ENCODE peak calls at places on chromosome 20, in ten cellular contexts. One of them, this sample, is unnamed.

GRCh38 chr20:61437280-61438206 is 185.5 kb downstream of the CDH4 start:
- DNase-seq in DMS153: no peak
- DNase-seq in CD4-positive, alpha-beta memory T cell: no peak
- DNase-seq in tibial nerve: no peak
- DNase-seq in left lung: no peak
- DNase-seq in Kasumi-1: no peak
- DNase-seq in KBM-7: no peak
- DNase-seq in lung microvascular endothelial cell: no peak
- DNase-seq in heart left ventricle: no peak
- DNase-seq in activated T-helper 1 cell treated with anti-CD3 and anti-CD28 coated beads, Interleukin-12 subunit alpha, Interleukin-12 subunit beta, Interleukin-2, Interleukin-4 antibody, amounts not matched to agents 30 ng/mL and 10 ng/mL and 1 ng/mL, durations not matched to agents 14 hours and 24 hours and 36 hours: no peak
- DNase-seq in this sample: no peak

GRCh38 chr20:53349730-53350129 is 243.9 kb downstream of the ZNF217 start:
- DNase-seq in DMS153: no peak
- DNase-seq in CD4-positive, alpha-beta memory T cell: no peak
- DNase-seq in tibial nerve: no peak
- DNase-seq in left lung: no peak
- DNase-seq in Kasumi-1: no peak
- DNase-seq in KBM-7: no peak
- DNase-seq in lung microvascular endothelial cell: no peak
- DNase-seq in heart left ventricle: no peak
- DNase-seq in activated T-helper 1 cell treated with anti-CD3 and anti-CD28 coated beads, Interleukin-12 subunit alpha, Interleukin-12 subunit beta, Interleukin-2, Interleukin-4 antibody, amounts not matched to agents 30 ng/mL and 10 ng/mL and 1 ng/mL, durations not matched to agents 14 hours and 24 hours and 36 hours: no peak
- DNase-seq in this sample: no peak

GRCh38 chr20:39067526-39068216 is 105.5 kb downstream of the DHX35 start:
- DNase-seq in DMS153: no peak
- DNase-seq in CD4-positive, alpha-beta memory T cell: no peak
- DNase-seq in tibial nerve: no peak
- DNase-seq in left lung: no peak
- DNase-seq in Kasumi-1: no peak
- DNase-seq in KBM-7: no peak
- DNase-seq in lung microvascular endothelial cell: no peak
- DNase-seq in heart left ventricle: no peak
- DNase-seq in activated T-helper 1 cell treated with anti-CD3 and anti-CD28 coated beads, Interleukin-12 subunit alpha, Interleukin-12 subunit beta, Interleukin-2, Interleukin-4 antibody, amounts not matched to agents 30 ng/mL and 10 ng/mL and 1 ng/mL, durations not matched to agents 14 hours and 24 hours and 36 hours: no peak
- DNase-seq in this sample: no peak

GRCh38 chr20:63132715-63133471 is 83.0 kb downstream of the YTHDF1 start:
- DNase-seq in DMS153: no peak
- DNase-seq in CD4-positive, alpha-beta memory T cell: no peak
- DNase-seq in tibial nerve: no peak
- DNase-seq in left lung: no peak
- DNase-seq in Kasumi-1: no peak
- DNase-seq in KBM-7: no peak
- DNase-seq in lung microvascular endothelial cell: no peak
- DNase-seq in heart left ventricle: no peak
- DNase-seq in activated T-helper 1 cell treated with anti-CD3 and anti-CD28 coated beads, Interleukin-12 subunit alpha, Interleukin-12 subunit beta, Interleukin-2, Interleukin-4 antibody, amounts not matched to agents 30 ng/mL and 10 ng/mL and 1 ng/mL, durations not matched to agents 14 hours and 24 hours and 36 hours: no peak
- DNase-seq in this sample: peak

GRCh38 chr20:48879609-48880008 is 41.9 kb upstream of the ARFGEF2 start:
- DNase-seq in DMS153: no peak
- DNase-seq in CD4-positive, alpha-beta memory T cell: no peak
- DNase-seq in tibial nerve: no peak
- DNase-seq in left lung: no peak
- DNase-seq in Kasumi-1: no peak
- DNase-seq in KBM-7: no peak
- DNase-seq in lung microvascular endothelial cell: peak
- DNase-seq in heart left ventricle: no peak
- DNase-seq in activated T-helper 1 cell treated with anti-CD3 and anti-CD28 coated beads, Interleukin-12 subunit alpha, Interleukin-12 subunit beta, Interleukin-2, Interleukin-4 antibody, amounts not matched to agents 30 ng/mL and 10 ng/mL and 1 ng/mL, durations not matched to agents 14 hours and 24 hours and 36 hours: no peak
- DNase-seq in this sample: no peak

GRCh38 chr20:24612799-24613775 is 143.7 kb downstream of the SYNDIG1 start:
- DNase-seq in DMS153: no peak
- DNase-seq in CD4-positive, alpha-beta memory T cell: no peak
- DNase-seq in tibial nerve: no peak
- DNase-seq in left lung: no peak
- DNase-seq in Kasumi-1: no peak
- DNase-seq in KBM-7: no peak
- DNase-seq in lung microvascular endothelial cell: no peak
- DNase-seq in heart left ventricle: no peak
- DNase-seq in activated T-helper 1 cell treated with anti-CD3 and anti-CD28 coated beads, Interleukin-12 subunit alpha, Interleukin-12 subunit beta, Interleukin-2, Interleukin-4 antibody, amounts not matched to agents 30 ng/mL and 10 ng/mL and 1 ng/mL, durations not matched to agents 14 hours and 24 hours and 36 hours: no peak
- DNase-seq in this sample: no peak

GRCh38 chr20:14553774-14554524 is 216.5 kb upstream of the FLRT3 start:
- DNase-seq in DMS153: no peak
- DNase-seq in CD4-positive, alpha-beta memory T cell: no peak
- DNase-seq in tibial nerve: no peak
- DNase-seq in left lung: no peak
- DNase-seq in Kasumi-1: no peak
- DNase-seq in KBM-7: no peak
- DNase-seq in lung microvascular endothelial cell: no peak
- DNase-seq in heart left ventricle: no peak
- DNase-seq in activated T-helper 1 cell treated with anti-CD3 and anti-CD28 coated beads, Interleukin-12 subunit alpha, Interleukin-12 subunit beta, Interleukin-2, Interleukin-4 antibody, amounts not matched to agents 30 ng/mL and 10 ng/mL and 1 ng/mL, durations not matched to agents 14 hours and 24 hours and 36 hours: no peak
- DNase-seq in this sample: no peak

GRCh38 chr20:23125625-23126191 is 39.6 kb upstream of the CD93 start:
- DNase-seq in DMS153: no peak
- DNase-seq in CD4-positive, alpha-beta memory T cell: no peak
- DNase-seq in tibial nerve: no peak
- DNase-seq in left lung: peak
- DNase-seq in Kasumi-1: peak
- DNase-seq in KBM-7: peak
- DNase-seq in lung microvascular endothelial cell: no peak
- DNase-seq in heart left ventricle: peak
- DNase-seq in activated T-helper 1 cell treated with anti-CD3 and anti-CD28 coated beads, Interleukin-12 subunit alpha, Interleukin-12 subunit beta, Interleukin-2, Interleukin-4 antibody, amounts not matched to agents 30 ng/mL and 10 ng/mL and 1 ng/mL, durations not matched to agents 14 hours and 24 hours and 36 hours: no peak
- DNase-seq in this sample: no peak

GRCh38 chr20:46985671-46986070 is 91.0 kb downstream of the EYA2 start:
- DNase-seq in DMS153: no peak
- DNase-seq in CD4-positive, alpha-beta memory T cell: no peak
- DNase-seq in tibial nerve: no peak
- DNase-seq in left lung: no peak
- DNase-seq in Kasumi-1: no peak
- DNase-seq in KBM-7: no peak
- DNase-seq in lung microvascular endothelial cell: no peak
- DNase-seq in heart left ventricle: no peak
- DNase-seq in activated T-helper 1 cell treated with anti-CD3 and anti-CD28 coated beads, Interleukin-12 subunit alpha, Interleukin-12 subunit beta, Interleukin-2, Interleukin-4 antibody, amounts not matched to agents 30 ng/mL and 10 ng/mL and 1 ng/mL, durations not matched to agents 14 hours and 24 hours and 36 hours: no peak
- DNase-seq in this sample: no peak

GRCh38 chr20:5657190-5657872 is 92.9 kb upstream of the SHLD1 start:
- DNase-seq in DMS153: no peak
- DNase-seq in CD4-positive, alpha-beta memory T cell: no peak
- DNase-seq in tibial nerve: no peak
- DNase-seq in left lung: no peak
- DNase-seq in Kasumi-1: no peak
- DNase-seq in KBM-7: peak
- DNase-seq in lung microvascular endothelial cell: peak
- DNase-seq in heart left ventricle: peak
- DNase-seq in activated T-helper 1 cell treated with anti-CD3 and anti-CD28 coated beads, Interleukin-12 subunit alpha, Interleukin-12 subunit beta, Interleukin-2, Interleukin-4 antibody, amounts not matched to agents 30 ng/mL and 10 ng/mL and 1 ng/mL, durations not matched to agents 14 hours and 24 hours and 36 hours: no peak
- DNase-seq in this sample: no peak

GRCh38 chr20:37995856-37996625 is 37.2 kb downstream of the TTI1 start:
- DNase-seq in DMS153: no peak
- DNase-seq in CD4-positive, alpha-beta memory T cell: no peak
- DNase-seq in tibial nerve: no peak
- DNase-seq in left lung: no peak
- DNase-seq in Kasumi-1: no peak
- DNase-seq in KBM-7: no peak
- DNase-seq in lung microvascular endothelial cell: no peak
- DNase-seq in heart left ventricle: no peak
- DNase-seq in activated T-helper 1 cell treated with anti-CD3 and anti-CD28 coated beads, Interleukin-12 subunit alpha, Interleukin-12 subunit beta, Interleukin-2, Interleukin-4 antibody, amounts not matched to agents 30 ng/mL and 10 ng/mL and 1 ng/mL, durations not matched to agents 14 hours and 24 hours and 36 hours: no peak
- DNase-seq in this sample: no peak

GRCh38 chr20:58084966-58085365 is 143.5 kb downstream of the ANKRD60 start:
- DNase-seq in DMS153: no peak
- DNase-seq in CD4-positive, alpha-beta memory T cell: no peak
- DNase-seq in tibial nerve: no peak
- DNase-seq in left lung: no peak
- DNase-seq in Kasumi-1: no peak
- DNase-seq in KBM-7: no peak
- DNase-seq in lung microvascular endothelial cell: no peak
- DNase-seq in heart left ventricle: no peak
- DNase-seq in activated T-helper 1 cell treated with anti-CD3 and anti-CD28 coated beads, Interleukin-12 subunit alpha, Interleukin-12 subunit beta, Interleukin-2, Interleukin-4 antibody, amounts not matched to agents 30 ng/mL and 10 ng/mL and 1 ng/mL, durations not matched to agents 14 hours and 24 hours and 36 hours: no peak
- DNase-seq in this sample: no peak

GRCh38 chr20:24579475-24579874 is 110.0 kb downstream of the SYNDIG1 start:
- DNase-seq in DMS153: no peak
- DNase-seq in CD4-positive, alpha-beta memory T cell: no peak
- DNase-seq in tibial nerve: no peak
- DNase-seq in left lung: no peak
- DNase-seq in Kasumi-1: no peak
- DNase-seq in KBM-7: no peak
- DNase-seq in lung microvascular endothelial cell: no peak
- DNase-seq in heart left ventricle: no peak
- DNase-seq in activated T-helper 1 cell treated with anti-CD3 and anti-CD28 coated beads, Interleukin-12 subunit alpha, Interleukin-12 subunit beta, Interleukin-2, Interleukin-4 antibody, amounts not matched to agents 30 ng/mL and 10 ng/mL and 1 ng/mL, durations not matched to agents 14 hours and 24 hours and 36 hours: no peak
- DNase-seq in this sample: no peak

GRCh38 chr20:20820104-20820503 is 107.7 kb upstream of the RALGAPA2 start:
- DNase-seq in DMS153: no peak
- DNase-seq in CD4-positive, alpha-beta memory T cell: no peak
- DNase-seq in tibial nerve: no peak
- DNase-seq in left lung: no peak
- DNase-seq in Kasumi-1: no peak
- DNase-seq in KBM-7: peak
- DNase-seq in lung microvascular endothelial cell: peak
- DNase-seq in heart left ventricle: no peak
- DNase-seq in activated T-helper 1 cell treated with anti-CD3 and anti-CD28 coated beads, Interleukin-12 subunit alpha, Interleukin-12 subunit beta, Interleukin-2, Interleukin-4 antibody, amounts not matched to agents 30 ng/mL and 10 ng/mL and 1 ng/mL, durations not matched to agents 14 hours and 24 hours and 36 hours: no peak
- DNase-seq in this sample: no peak

GRCh38 chr20:36666181-36666740 is 20.3 kb upstream of the SLA2 start:
- DNase-seq in DMS153: no peak
- DNase-seq in CD4-positive, alpha-beta memory T cell: no peak
- DNase-seq in tibial nerve: no peak
- DNase-seq in left lung: no peak
- DNase-seq in Kasumi-1: peak
- DNase-seq in KBM-7: no peak
- DNase-seq in lung microvascular endothelial cell: peak
- DNase-seq in heart left ventricle: no peak
- DNase-seq in activated T-helper 1 cell treated with anti-CD3 and anti-CD28 coated beads, Interleukin-12 subunit alpha, Interleukin-12 subunit beta, Interleukin-2, Interleukin-4 antibody, amounts not matched to agents 30 ng/mL and 10 ng/mL and 1 ng/mL, durations not matched to agents 14 hours and 24 hours and 36 hours: no peak
- DNase-seq in this sample: no peak

GRCh38 chr20:35947489-35947888 is 6.8 kb downstream of the SCAND1 start:
- DNase-seq in DMS153: no peak
- DNase-seq in CD4-positive, alpha-beta memory T cell: no peak
- DNase-seq in tibial nerve: no peak
- DNase-seq in left lung: no peak
- DNase-seq in Kasumi-1: peak
- DNase-seq in KBM-7: peak
- DNase-seq in lung microvascular endothelial cell: peak
- DNase-seq in heart left ventricle: no peak
- DNase-seq in activated T-helper 1 cell treated with anti-CD3 and anti-CD28 coated beads, Interleukin-12 subunit alpha, Interleukin-12 subunit beta, Interleukin-2, Interleukin-4 antibody, amounts not matched to agents 30 ng/mL and 10 ng/mL and 1 ng/mL, durations not matched to agents 14 hours and 24 hours and 36 hours: no peak
- DNase-seq in this sample: peak

GRCh38 chr20:62956387-62957135 is 4.1 kb downstream of the SLC17A9 start:
- DNase-seq in DMS153: no peak
- DNase-seq in CD4-positive, alpha-beta memory T cell: no peak
- DNase-seq in tibial nerve: no peak
- DNase-seq in left lung: peak
- DNase-seq in Kasumi-1: no peak
- DNase-seq in KBM-7: no peak
- DNase-seq in lung microvascular endothelial cell: no peak
- DNase-seq in heart left ventricle: no peak
- DNase-seq in activated T-helper 1 cell treated with anti-CD3 and anti-CD28 coated beads, Interleukin-12 subunit alpha, Interleukin-12 subunit beta, Interleukin-2, Interleukin-4 antibody, amounts not matched to agents 30 ng/mL and 10 ng/mL and 1 ng/mL, durations not matched to agents 14 hours and 24 hours and 36 hours: no peak
- DNase-seq in this sample: no peak

GRCh38 chr20:444862-445426 is 17.4 kb downstream of the TBC1D20 start:
- DNase-seq in DMS153: no peak
- DNase-seq in CD4-positive, alpha-beta memory T cell: no peak
- DNase-seq in tibial nerve: no peak
- DNase-seq in left lung: no peak
- DNase-seq in Kasumi-1: no peak
- DNase-seq in KBM-7: no peak
- DNase-seq in lung microvascular endothelial cell: peak
- DNase-seq in heart left ventricle: no peak
- DNase-seq in activated T-helper 1 cell treated with anti-CD3 and anti-CD28 coated beads, Interleukin-12 subunit alpha, Interleukin-12 subunit beta, Interleukin-2, Interleukin-4 antibody, amounts not matched to agents 30 ng/mL and 10 ng/mL and 1 ng/mL, durations not matched to agents 14 hours and 24 hours and 36 hours: no peak
- DNase-seq in this sample: no peak

GRCh38 chr20:17735206-17735804 is 35.5 kb downstream of the BANF2 start:
- DNase-seq in DMS153: no peak
- DNase-seq in CD4-positive, alpha-beta memory T cell: no peak
- DNase-seq in tibial nerve: no peak
- DNase-seq in left lung: no peak
- DNase-seq in Kasumi-1: no peak
- DNase-seq in KBM-7: no peak
- DNase-seq in lung microvascular endothelial cell: peak
- DNase-seq in heart left ventricle: no peak
- DNase-seq in activated T-helper 1 cell treated with anti-CD3 and anti-CD28 coated beads, Interleukin-12 subunit alpha, Interleukin-12 subunit beta, Interleukin-2, Interleukin-4 antibody, amounts not matched to agents 30 ng/mL and 10 ng/mL and 1 ng/mL, durations not matched to agents 14 hours and 24 hours and 36 hours: no peak
- DNase-seq in this sample: no peak

GRCh38 chr20:50379049-50379990 is 130.9 kb upstream of the PTPN1 start:
- DNase-seq in DMS153: peak
- DNase-seq in CD4-positive, alpha-beta memory T cell: no peak
- DNase-seq in tibial nerve: peak
- DNase-seq in left lung: peak
- DNase-seq in Kasumi-1: peak
- DNase-seq in KBM-7: peak
- DNase-seq in lung microvascular endothelial cell: peak
- DNase-seq in heart left ventricle: peak
- DNase-seq in activated T-helper 1 cell treated with anti-CD3 and anti-CD28 coated beads, Interleukin-12 subunit alpha, Interleukin-12 subunit beta, Interleukin-2, Interleukin-4 antibody, amounts not matched to agents 30 ng/mL and 10 ng/mL and 1 ng/mL, durations not matched to agents 14 hours and 24 hours and 36 hours: no peak
- DNase-seq in this sample: no peak

GRCh38 chr20:8361008-8361652 is 229.1 kb downstream of the PLCB1 start:
- DNase-seq in DMS153: no peak
- DNase-seq in CD4-positive, alpha-beta memory T cell: no peak
- DNase-seq in tibial nerve: no peak
- DNase-seq in left lung: no peak
- DNase-seq in Kasumi-1: no peak
- DNase-seq in KBM-7: no peak
- DNase-seq in lung microvascular endothelial cell: peak
- DNase-seq in heart left ventricle: no peak
- DNase-seq in activated T-helper 1 cell treated with anti-CD3 and anti-CD28 coated beads, Interleukin-12 subunit alpha, Interleukin-12 subunit beta, Interleukin-2, Interleukin-4 antibody, amounts not matched to agents 30 ng/mL and 10 ng/mL and 1 ng/mL, durations not matched to agents 14 hours and 24 hours and 36 hours: no peak
- DNase-seq in this sample: no peak

GRCh38 chr20:56328861-56329260 is 29.9 kb upstream of the FAM210B start:
- DNase-seq in DMS153: no peak
- DNase-seq in CD4-positive, alpha-beta memory T cell: no peak
- DNase-seq in tibial nerve: no peak
- DNase-seq in left lung: no peak
- DNase-seq in Kasumi-1: peak
- DNase-seq in KBM-7: peak
- DNase-seq in lung microvascular endothelial cell: peak
- DNase-seq in heart left ventricle: no peak
- DNase-seq in activated T-helper 1 cell treated with anti-CD3 and anti-CD28 coated beads, Interleukin-12 subunit alpha, Interleukin-12 subunit beta, Interleukin-2, Interleukin-4 antibody, amounts not matched to agents 30 ng/mL and 10 ng/mL and 1 ng/mL, durations not matched to agents 14 hours and 24 hours and 36 hours: no peak
- DNase-seq in this sample: no peak

GRCh38 chr20:51434556-51435256 is 107.8 kb downstream of the NFATC2 start:
- DNase-seq in DMS153: no peak
- DNase-seq in CD4-positive, alpha-beta memory T cell: no peak
- DNase-seq in tibial nerve: no peak
- DNase-seq in left lung: no peak
- DNase-seq in Kasumi-1: no peak
- DNase-seq in KBM-7: no peak
- DNase-seq in lung microvascular endothelial cell: peak
- DNase-seq in heart left ventricle: no peak
- DNase-seq in activated T-helper 1 cell treated with anti-CD3 and anti-CD28 coated beads, Interleukin-12 subunit alpha, Interleukin-12 subunit beta, Interleukin-2, Interleukin-4 antibody, amounts not matched to agents 30 ng/mL and 10 ng/mL and 1 ng/mL, durations not matched to agents 14 hours and 24 hours and 36 hours: no peak
- DNase-seq in this sample: no peak

GRCh38 chr20:34578040-34578439 is 19.5 kb downstream of the MAP1LC3A start:
- DNase-seq in DMS153: no peak
- DNase-seq in CD4-positive, alpha-beta memory T cell: no peak
- DNase-seq in tibial nerve: no peak
- DNase-seq in left lung: no peak
- DNase-seq in Kasumi-1: no peak
- DNase-seq in KBM-7: no peak
- DNase-seq in lung microvascular endothelial cell: no peak
- DNase-seq in heart left ventricle: no peak
- DNase-seq in activated T-helper 1 cell treated with anti-CD3 and anti-CD28 coated beads, Interleukin-12 subunit alpha, Interleukin-12 subunit beta, Interleukin-2, Interleukin-4 antibody, amounts not matched to agents 30 ng/mL and 10 ng/mL and 1 ng/mL, durations not matched to agents 14 hours and 24 hours and 36 hours: no peak
- DNase-seq in this sample: no peak

GRCh38 chr20:58986286-58986967 is 5.4 kb downstream of the NELFCD start:
- DNase-seq in DMS153: no peak
- DNase-seq in CD4-positive, alpha-beta memory T cell: no peak
- DNase-seq in tibial nerve: peak
- DNase-seq in left lung: no peak
- DNase-seq in Kasumi-1: no peak
- DNase-seq in KBM-7: no peak
- DNase-seq in lung microvascular endothelial cell: no peak
- DNase-seq in heart left ventricle: no peak
- DNase-seq in activated T-helper 1 cell treated with anti-CD3 and anti-CD28 coated beads, Interleukin-12 subunit alpha, Interleukin-12 subunit beta, Interleukin-2, Interleukin-4 antibody, amounts not matched to agents 30 ng/mL and 10 ng/mL and 1 ng/mL, durations not matched to agents 14 hours and 24 hours and 36 hours: no peak
- DNase-seq in this sample: no peak

GRCh38 chr20:23754731-23755130 is 4.0 kb upstream of the CST1 start:
- DNase-seq in DMS153: no peak
- DNase-seq in CD4-positive, alpha-beta memory T cell: no peak
- DNase-seq in tibial nerve: no peak
- DNase-seq in left lung: no peak
- DNase-seq in Kasumi-1: no peak
- DNase-seq in KBM-7: no peak
- DNase-seq in lung microvascular endothelial cell: no peak
- DNase-seq in heart left ventricle: no peak
- DNase-seq in activated T-helper 1 cell treated with anti-CD3 and anti-CD28 coated beads, Interleukin-12 subunit alpha, Interleukin-12 subunit beta, Interleukin-2, Interleukin-4 antibody, amounts not matched to agents 30 ng/mL and 10 ng/mL and 1 ng/mL, durations not matched to agents 14 hours and 24 hours and 36 hours: no peak
- DNase-seq in this sample: no peak

GRCh38 chr20:2692886-2693285 is 306 bp downstream of the EBF4 start:
- DNase-seq in DMS153: no peak
- DNase-seq in CD4-positive, alpha-beta memory T cell: peak
- DNase-seq in tibial nerve: no peak
- DNase-seq in left lung: peak
- DNase-seq in Kasumi-1: no peak
- DNase-seq in KBM-7: no peak
- DNase-seq in lung microvascular endothelial cell: no peak
- DNase-seq in heart left ventricle: no peak
- DNase-seq in activated T-helper 1 cell treated with anti-CD3 and anti-CD28 coated beads, Interleukin-12 subunit alpha, Interleukin-12 subunit beta, Interleukin-2, Interleukin-4 antibody, amounts not matched to agents 30 ng/mL and 10 ng/mL and 1 ng/mL, durations not matched to agents 14 hours and 24 hours and 36 hours: no peak
- DNase-seq in this sample: peak

GRCh38 chr20:7346562-7346961 is 579.1 kb downstream of the BMP2 start:
- DNase-seq in DMS153: no peak
- DNase-seq in CD4-positive, alpha-beta memory T cell: no peak
- DNase-seq in tibial nerve: no peak
- DNase-seq in left lung: no peak
- DNase-seq in Kasumi-1: no peak
- DNase-seq in KBM-7: no peak
- DNase-seq in lung microvascular endothelial cell: no peak
- DNase-seq in heart left ventricle: no peak
- DNase-seq in activated T-helper 1 cell treated with anti-CD3 and anti-CD28 coated beads, Interleukin-12 subunit alpha, Interleukin-12 subunit beta, Interleukin-2, Interleukin-4 antibody, amounts not matched to agents 30 ng/mL and 10 ng/mL and 1 ng/mL, durations not matched to agents 14 hours and 24 hours and 36 hours: no peak
- DNase-seq in this sample: no peak

This sample was measured in activated CD8-positive, alpha-beta memory T cell treated with anti-CD3 and anti-CD28 coated beads, Interleukin-2, amount 50 U/mL, for 4 hours.